ENCODE peak calls at places on chromosomes 2 and 18, in five cellular contexts. M is GOT3; I is activated CD8-positive, alpha-beta memory T cell treated with anti-CD3 and anti-CD28 coated beads, Interleukin-2, amount 10 ng/mL, durations not matched to agents 7 days and 5 days; J is iPS-NIHi11; O is kidney glomerular epithelial cell. N is an unnamed sample.

GRCh38 chr2:239127513-239127912 is 273.3 kb downstream of the HDAC4 start:
- DNase-seq in M (no peak), I (no peak), J (no peak), O (no peak), N (no peak)

GRCh38 chr18:58262581-58262980 is 218.6 kb downstream of the NEDD4L start:
- DNase-seq in M (no peak), I (no peak), J (no peak), O (no peak), N (no peak)

GRCh38 chr2:29309090-29310054 is 194.2 kb downstream of the CLIP4 start:
- DNase-seq in M (no peak), I (peak), J (peak), O (peak), N (no peak)

GRCh38 chr2:218381916-218382366 is at the start of gene SLC11A1:
- DNase-seq in M (no peak), I (no peak), J (no peak), O (no peak), N (no peak)

GRCh38 chr18:13275075-13275474 is 56.5 kb downstream of the LDLRAD4 start:
- DNase-seq in M (no peak), I (no peak), J (no peak), O (no peak), N (no peak)

GRCh38 chr18:23135679-23136325 is 517 bp downstream of the CABLES1 start:
- DNase-seq in M (no peak), I (no peak), J (peak), O (peak), N (no peak)

GRCh38 chr2:8239402-8240127 is 442.3 kb upstream of the ID2 start:
- DNase-seq in M (no peak), I (peak), J (peak), O (no peak), N (no peak)

GRCh38 chr2:8550932-8551621 is 130.8 kb upstream of the ID2 start:
- DNase-seq in M (no peak), I (no peak), J (no peak), O (no peak), N (no peak)

GRCh38 chr2:158912765-158913164 is 55.7 kb upstream of the TANC1 start:
- DNase-seq in M (no peak), I (no peak), J (no peak), O (no peak), N (peak)

GRCh38 chr2:26455801-26456700 is 21.9 kb downstream of the OTOF start:
- DNase-seq in M (no peak), I (peak), J (no peak), O (no peak), N (no peak)

GRCh38 chr2:45896281-45896680 is 244.8 kb downstream of the PRKCE start:
- DNase-seq in M (no peak), I (no peak), J (no peak), O (no peak), N (no peak)

GRCh38 chr18:64546451-64546850 is 397.6 kb upstream of the LINC00305 start:
- DNase-seq in M (no peak), I (no peak), J (no peak), O (no peak), N (no peak)

GRCh38 chr18:9683418-9684396 is 24.4 kb upstream of the RAB31 start:
- DNase-seq in M (peak), I (no peak), J (no peak), O (peak), N (no peak)

GRCh38 chr18:44507729-44508325 is 172.9 kb upstream of the SETBP1 start:
- DNase-seq in M (no peak), I (peak), J (no peak), O (no peak), N (no peak)

GRCh38 chr2:73076701-73077423 is 5.3 kb upstream of the SFXN5 start:
- DNase-seq in M (no peak), I (no peak), J (no peak), O (no peak), N (no peak)

GRCh38 chr2:162711832-162712540 is 126.6 kb downstream of the KCNH7 start:
- DNase-seq in M (no peak), I (no peak), J (no peak), O (no peak), N (no peak)

GRCh38 chr2:219207884-219208740 is 1.5 kb downstream of the ZFAND2B start:
- DNase-seq in M (no peak), I (no peak), J (no peak), O (peak), N (peak)

GRCh38 chr2:26456701-26457224 is 21.2 kb downstream of the OTOF start:
- DNase-seq in M (no peak), I (peak), J (no peak), O (no peak), N (no peak)

GRCh38 chr2:112055833-112056625 is 960 bp downstream of the TMEM87B start:
- DNase-seq in M (peak), I (peak), J (peak), O (peak), N (peak)